ENCODE peak calls at places on chromosomes 5 and 9, in ten cellular contexts. B is upper lobe of left lung; O is mammary epithelial cell; M is CD8-positive, alpha-beta T cell; Q is lung; H is left ventricle myocardium inferior; X is A549; G is fibroblast of lung; N is cardiac muscle cell; R is tibial artery. Z is an unnamed sample. For H3K4me1 and H3K9me3, the result is how much of the 10 kb centered on the place peaks cover.

GRCh38 chr5:74613283-74613682 is 27.2 kb downstream of the ENC1 start:
- DNase-seq in O (no peak), G (no peak), Q (no peak), H (no peak), B (no peak), M (no peak), N (no peak), X (no peak), R (no peak), Z (no peak)

GRCh38 chr5:55714339-55714738 is 2.2 kb upstream of the SLC38A9 start:
- DNase-seq in Q (no peak), H (no peak), O (no peak), R (no peak), N (no peak), M (no peak), G (no peak), B (no peak), X (peak), Z (no peak)

GRCh38 chr9:109475526-109475925 is 22.6 kb downstream of the PTPN3 start:
- DNase-seq in B (no peak), H (no peak), R (peak), N (no peak), M (no peak), O (no peak), Q (no peak), X (peak), G (no peak), Z (no peak)

GRCh38 chr5:130111723-130112122 is 207.5 kb downstream of the CHSY3 start:
- DNase-seq in O (no peak), H (no peak), G (no peak), R (no peak), M (no peak), B (no peak), X (no peak), N (no peak), Q (no peak), Z (no peak)

GRCh38 chr5:10536931-10537579 is 26.8 kb upstream of the ANKRD33B start:
- DNase-seq in G (no peak), R (no peak), N (peak), B (no peak), H (no peak), X (no peak), M (no peak), O (no peak), Q (no peak), Z (no peak)

GRCh38 chr5:149820536-149821503 is 90.7 kb downstream of the PPARGC1B start:
- DNase-seq in B (no peak), O (no peak), Q (no peak), X (no peak), R (no peak), N (no peak), M (no peak), G (no peak), H (no peak), Z (no peak)

GRCh38 chr5:31036407-31036806 is 157.1 kb upstream of the CDH6 start:
- DNase-seq in O (no peak), Q (no peak), X (no peak), B (no peak), H (no peak), N (no peak), M (no peak), G (peak), R (no peak), Z (no peak)

GRCh38 chr9:112180387-112180881 is 5.3 kb upstream of the SUSD1 start:
- DNase-seq in B (no peak), M (no peak), O (peak), R (no peak), H (no peak), N (no peak), G (peak), X (peak), Q (no peak), Z (peak)

GRCh38 chr9:133031496-133031911 is 707 bp downstream of the GTF3C5 start:
- DNase-seq in N (no peak), R (no peak), M (no peak), H (no peak), G (no peak), B (no peak), O (peak), X (peak), Q (no peak), Z (no peak)

GRCh38 chr5:31824886-31825774 is 186.2 kb downstream of the PDZD2 start:
- DNase-seq in B (no peak), X (peak), O (peak), G (peak), M (peak), H (no peak), Q (peak), R (peak), N (peak), Z (peak)

GRCh38 chr5:122311400-122311887 is 593 bp upstream of the SNCAIP start:
- DNase-seq in H (no peak), M (no peak), G (peak), Q (no peak), X (no peak), O (no peak), R (no peak), B (peak), N (no peak), Z (no peak)

GRCh38 chr9:114905160-114905940 is 25.0 kb downstream of the TNFSF8 start:
- DNase-seq in M (no peak), H (no peak), O (no peak), X (no peak), R (no peak), Q (no peak), B (no peak), N (no peak), G (no peak), Z (no peak)

GRCh38 chr5:45639038-45639437 is 57.1 kb downstream of the HCN1 start:
- DNase-seq in O (no peak), H (no peak), B (no peak), M (no peak), G (no peak), R (no peak), Q (no peak), X (no peak), N (peak), Z (no peak)

GRCh38 chr5:53479656-53480473 is 564 bp upstream of the FST start:
- DNase-seq in X (peak), R (peak), Q (no peak), O (peak), M (peak), H (peak), N (peak), G (peak), B (peak), Z (peak)

GRCh38 chr5:43019615-43020293 is 20.4 kb downstream of the ANXA2R start:
- DNase-seq in R (no peak), X (peak), G (peak), N (peak), Q (peak), B (peak), H (no peak), O (no peak), M (peak), Z (peak)

GRCh38 chr5:59317023-59317771 is 576.3 kb downstream of the PDE4D start:
- DNase-seq in Q (no peak), B (no peak), O (peak), R (no peak), N (peak), M (no peak), G (no peak), H (no peak), X (no peak), Z (no peak)

GRCh38 chr9:12771891-12772290 is 2.9 kb upstream of the LURAP1L start:
- DNase-seq in G (peak), H (no peak), N (no peak), B (no peak), R (no peak), Q (no peak), M (no peak), X (no peak), O (peak), Z (no peak)

GRCh38 chr9:119375892-119376291 is 6.7 kb upstream of the BRINP1 start:
- DNase-seq in X (peak), Q (no peak), M (no peak), R (no peak), N (peak), O (peak), G (peak), H (no peak), B (no peak), Z (no peak)

GRCh38 chr5:121019734-121020133 is 555.6 kb downstream of the PRR16 start:
- DNase-seq in Q (no peak), H (no peak), R (no peak), M (no peak), G (no peak), X (no peak), O (no peak), B (no peak), N (no peak), Z (no peak)

GRCh38 chr5:35902032-35902681 is 36.3 kb downstream of the CAPSL start:
- DNase-seq in R (no peak), N (no peak), O (no peak), X (no peak), H (no peak), M (no peak), B (no peak), Q (no peak), G (no peak), Z (peak)

GRCh38 chr5:115639377-115639776 is 13.5 kb upstream of the TMED7 start:
- DNase-seq in O (no peak), N (no peak), G (no peak), H (no peak), X (no peak), B (no peak), Q (no peak), R (no peak), M (no peak), Z (no peak)

GRCh38 chr5:40480392-40480791 is 199.3 kb upstream of the PTGER4 start:
- DNase-seq in X (no peak), Q (no peak), G (no peak), M (no peak), H (no peak), N (no peak), R (no peak), O (no peak), B (no peak), Z (peak)

GRCh38 chr9:134570151-134570621 is 71.4 kb upstream of the COL5A1 start:
- DNase-seq in M (no peak), N (no peak), B (no peak), X (no peak), Q (no peak), O (no peak), R (peak), G (no peak), H (peak), Z (no peak)

GRCh38 chr5:149301049-149301743 is 29.5 kb downstream of the AFAP1L1 start:
- DNase-seq in M (no peak), R (no peak), G (no peak), X (no peak), N (no peak), B (no peak), Q (no peak), H (no peak), O (no peak), Z (no peak)

GRCh38 chr9:109498195-109499060 is at the start of gene PTPN3:
- DNase-seq in O (peak), R (no peak), X (peak), G (peak), H (no peak), N (peak), B (peak), M (no peak), Q (no peak), Z (no peak)

GRCh38 chr5:109038209-109038840 is 290.6 kb downstream of the FER start:
- DNase-seq in X (no peak), B (no peak), N (no peak), Q (no peak), O (peak), M (no peak), R (no peak), G (no peak), H (no peak), Z (no peak)

GRCh38 chr9:105994970-105995369 is 300.6 kb downstream of the TMEM38B start:
- DNase-seq in X (peak), O (peak), G (peak), B (no peak), M (no peak), R (no peak), N (no peak), Q (no peak), H (no peak), Z (no peak)

GRCh38 chr5:31846934-31847333 is 208.0 kb downstream of the PDZD2 start:
- DNase-seq in R (no peak), M (no peak), O (no peak), B (no peak), N (no peak), X (no peak), Q (no peak), G (no peak), H (no peak), Z (no peak)

GRCh38 chr5:53425598-53426516 is 54.6 kb upstream of the FST start:
- DNase-seq in M (no peak), O (no peak), G (peak), B (no peak), H (no peak), Q (no peak), R (no peak), N (peak), X (peak), Z (no peak)

GRCh38 chr5:88672644-88673493 is 210.1 kb downstream of the MEF2C start:
- DNase-seq in X (no peak), B (peak), H (no peak), M (no peak), Q (no peak), N (no peak), G (peak), R (no peak), O (no peak), Z (no peak)

GRCh38 chr5:5061836-5062235 is 78.3 kb upstream of the ADAMTS16 start:
- DNase-seq in N (no peak), R (no peak), X (no peak), M (no peak), H (no peak), Q (no peak), O (no peak), G (no peak), B (no peak), Z (no peak)

GRCh38 chr5:14349029-14349428 is 205.9 kb downstream of the TRIO start:
- DNase-seq in B (no peak), H (no peak), Q (no peak), N (no peak), O (no peak), X (no peak), G (no peak), R (no peak), M (no peak), Z (no peak)

GRCh38 chr9:88092699-88093359 is 45.4 kb downstream of the SPATA31C2 start:
- DNase-seq in H (peak), X (no peak), N (no peak), R (no peak), O (no peak), M (no peak), Q (no peak), B (no peak), G (peak), Z (no peak)

GRCh38 chr9:120913673-120914266 is 12.8 kb downstream of the TRAF1 start:
- DNase-seq in X (no peak), M (no peak), R (no peak), B (no peak), G (no peak), H (no peak), N (peak), O (no peak), Q (no peak), Z (no peak)

GRCh38 chr5:141402553-141403328 is at the start of gene PCDHGA9:
- DNase-seq in Q (no peak), H (no peak), N (no peak), X (no peak), G (peak), O (peak), R (no peak), B (peak), M (no peak), Z (no peak)

GRCh38 chr9:72597606-72598005 is 76.2 kb downstream of the TMC1 start:
- DNase-seq in R (no peak), H (no peak), G (no peak), N (no peak), Q (no peak), B (no peak), X (no peak), O (no peak), M (no peak), Z (no peak)

GRCh38 chr9:109248133-109248581 is 72.7 kb downstream of the EPB41L4B start:
- DNase-seq in G (peak), O (no peak), M (no peak), H (no peak), X (peak), R (no peak), Q (no peak), B (no peak), N (no peak), Z (no peak)

GRCh38 chr5:132090107-132090506 is 16.5 kb downstream of the CSF2 start:
- DNase-seq in O (peak), G (peak), R (no peak), B (no peak), H (no peak), M (no peak), Q (no peak), X (peak), N (no peak), Z (no peak)

GRCh38 chr5:102863764-102864560 is 108.9 kb downstream of the PAM start:
- DNase-seq in O (no peak), R (no peak), H (no peak), N (no peak), M (no peak), G (peak), B (no peak), X (no peak), Q (no peak), Z (no peak)

GRCh38 chr5:102867999-102868662 is 113.0 kb downstream of the PAM start:
- DNase-seq in H (no peak), B (no peak), Q (no peak), O (no peak), M (no peak), G (peak), R (no peak), N (no peak), X (no peak), Z (no peak)

GRCh38 chr5:102865171-102865509 is 110.0 kb downstream of the PAM start:
- DNase-seq in X (no peak), M (no peak), G (peak), O (no peak), N (peak), H (no peak), Q (no peak), R (no peak), B (no peak), Z (no peak)

GRCh38 chr5:102865510-102866314 is 110.6 kb downstream of the PAM start:
- DNase-seq in N (peak), R (peak), M (peak), G (peak), B (peak), Q (peak), O (peak), H (peak), X (peak), Z (peak)

DNA sequence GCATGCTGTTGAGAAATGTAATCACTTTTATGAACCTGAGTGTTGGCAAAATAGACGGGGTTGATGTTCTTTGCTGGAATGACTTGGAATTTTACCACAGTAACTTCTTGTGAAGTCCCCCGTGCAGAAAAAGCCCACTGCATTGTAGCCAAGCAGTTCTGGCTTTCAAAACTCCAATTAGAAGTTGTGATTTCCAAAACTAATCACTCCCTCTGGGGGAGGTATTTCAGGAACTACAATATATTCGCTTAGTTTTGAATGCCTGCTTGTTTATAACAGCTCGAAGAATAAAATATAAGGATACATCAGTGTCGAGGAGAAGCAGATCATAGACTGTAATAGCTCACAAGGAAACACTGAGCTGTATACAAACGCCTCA is 111.2 kb downstream of the PAM start:
- DNase-seq in X (no peak), H (no peak), M (no peak), O (no peak), Q (no peak), R (no peak), N (no peak), B (no peak), G (no peak), Z (no peak)
- H3K4me1 ChIP-seq in X (under half), H (half or more), M (under half), O (under half), Q (under half), R (under half), N (under half), B (under half), G (under half), Z (under half)

DNA sequence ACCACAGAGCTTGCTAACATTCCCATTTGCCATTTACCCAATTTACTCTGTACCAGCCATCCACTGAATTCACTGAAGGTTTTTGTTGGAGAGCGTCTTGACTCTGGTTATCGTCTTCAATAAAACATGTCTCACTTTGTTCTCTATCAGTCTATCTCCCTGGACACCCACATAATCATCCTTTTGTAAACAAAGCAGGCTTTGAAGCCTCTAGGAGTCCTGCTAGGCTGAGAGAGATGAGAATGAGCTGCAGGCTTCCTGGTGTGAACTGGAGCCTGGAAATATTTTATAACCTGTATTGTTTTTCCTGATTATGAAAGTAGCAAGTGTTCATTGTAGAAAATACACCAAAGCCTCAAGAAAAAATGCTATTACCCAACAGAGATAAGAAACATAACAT is 140.6 kb upstream of the ZNF366 start:
- DNase-seq in B (no peak), M (no peak), R (no peak), X (peak), Q (no peak), N (no peak), G (peak), O (peak), H (no peak), Z (no peak)
- H3K27ac ChIP-seq in B (no peak), M (no peak), R (no peak), X (peak), Q (no peak), N (no peak), G (no peak), O (no peak), H (no peak), Z (no peak)

GRCh38 chr9:135649508-135649907 is 10.2 kb upstream of the GLT6D1 start:
- DNase-seq in G (no peak), X (no peak), R (no peak), B (no peak), Q (no peak), M (no peak), O (no peak), N (no peak), H (no peak), Z (no peak)
- H3K9me3 ChIP-seq in G (under half), X (half or more), R (under half), B (under half), Q (under half), M (under half), O (under half), N (under half), H (half or more), Z (under half)

GRCh38 chr5:170280090-170280493 is 17.5 kb downstream of the LCP2 start:
- DNase-seq in Q (no peak), B (no peak), O (no peak), M (no peak), X (no peak), N (no peak), R (no peak), H (no peak), G (no peak), Z (no peak)

GRCh38 chr5:170277953-170278352 is 19.6 kb downstream of the LCP2 start:
- DNase-seq in B (no peak), O (no peak), N (no peak), R (no peak), G (no peak), H (no peak), X (no peak), Q (no peak), M (no peak), Z (no peak)

GRCh38 chr5:170275376-170275994 is 22.1 kb downstream of the LCP2 start:
- DNase-seq in M (no peak), R (no peak), Q (no peak), X (no peak), G (no peak), B (no peak), H (no peak), O (no peak), N (no peak), Z (peak)

GRCh38 chr5:170283296-170283695 is 14.3 kb downstream of the LCP2 start:
- DNase-seq in Q (no peak), B (no peak), H (no peak), R (no peak), M (no peak), O (no peak), N (no peak), G (no peak), X (no peak), Z (no peak)

DNA sequence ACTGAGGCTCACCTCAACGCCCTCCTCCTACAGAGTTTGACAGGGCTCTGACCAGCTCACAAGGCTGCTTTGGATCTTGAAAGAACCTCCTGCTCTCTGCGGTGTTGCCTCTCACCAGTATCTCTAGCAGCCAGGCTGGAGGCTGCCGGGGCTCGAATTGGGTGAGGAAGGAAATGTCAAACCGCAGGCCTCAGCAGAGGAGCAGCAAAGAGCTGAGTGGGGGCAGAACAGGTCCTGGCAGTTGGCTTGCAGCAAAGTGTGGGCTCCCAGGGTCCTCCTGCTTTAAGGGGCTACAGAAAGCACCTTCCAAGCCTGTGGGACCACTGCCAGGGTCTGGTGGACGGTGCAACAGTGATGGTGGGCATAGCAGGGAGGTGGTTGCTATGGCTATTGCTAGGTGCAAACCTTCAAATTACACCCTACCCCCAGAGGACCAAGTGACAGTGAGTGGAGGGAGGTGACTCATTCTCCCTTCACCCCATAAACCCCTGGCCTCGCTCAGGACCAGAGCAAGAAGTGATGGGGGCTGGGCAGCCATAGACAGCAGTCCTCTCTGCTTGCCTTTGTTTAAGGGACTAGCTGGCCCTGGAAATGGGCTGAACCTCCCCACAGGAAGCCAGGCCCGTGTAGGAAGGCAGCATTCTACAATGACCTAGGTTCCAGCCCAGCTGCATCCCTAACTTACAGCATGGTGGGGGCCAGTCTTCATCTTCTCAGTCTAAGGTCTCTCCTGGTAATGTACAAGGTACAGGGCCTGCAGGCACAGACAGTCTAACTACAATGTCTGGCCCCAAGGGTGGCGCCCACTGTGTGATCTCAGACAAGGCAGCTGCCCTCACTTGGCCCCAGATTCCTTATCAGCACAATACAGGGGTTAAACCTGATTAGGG is 18.7 kb downstream of the LCP2 start:
- DNase-seq in Q (peak), N (no peak), B (no peak), H (peak), O (no peak), M (peak), G (no peak), X (no peak), R (peak), Z (peak)
- H3K4me1 ChIP-seq in Q (under half), N (under half), B (under half), H (under half), O (under half), M (half or more), G (under half), X (under half), R (under half), Z (half or more)